ENCODE peak calls at places on chromosomes 3 and 15, in five cellular contexts. One of them, this sample, is unnamed.

GRCh38 chr15:95946241-95946640 is 384.3 kb upstream of the NR2F2 start:
- DNase-seq in WERI-Rb-1: no peak
- DNase-seq in lower lobe of right lung: no peak
- DNase-seq in mesothelial cell of epicardium: no peak
- DNase-seq in GM10248: no peak
- DNase-seq in this sample: no peak

GRCh38 chr3:116148881-116149530 is 296.3 kb downstream of the LSAMP start:
- DNase-seq in WERI-Rb-1: no peak
- DNase-seq in mesothelial cell of epicardium: no peak
- DNase-seq in lower lobe of right lung: no peak
- DNase-seq in GM10248: no peak
- DNase-seq in this sample: no peak

GRCh38 chr3:135215516-135215915 is 420.5 kb downstream of the EPHB1 start:
- DNase-seq in lower lobe of right lung: no peak
- DNase-seq in GM10248: no peak
- DNase-seq in WERI-Rb-1: no peak
- DNase-seq in mesothelial cell of epicardium: no peak
- DNase-seq in this sample: no peak

GRCh38 chr3:44130249-44130648 is 111.4 kb upstream of the TOPAZ1 start:
- DNase-seq in GM10248: no peak
- DNase-seq in mesothelial cell of epicardium: no peak
- DNase-seq in WERI-Rb-1: no peak
- DNase-seq in lower lobe of right lung: no peak
- DNase-seq in this sample: no peak

GRCh38 chr3:7001370-7001769 is 140.5 kb downstream of the GRM7 start:
- DNase-seq in lower lobe of right lung: no peak
- DNase-seq in WERI-Rb-1: no peak
- DNase-seq in mesothelial cell of epicardium: no peak
- DNase-seq in GM10248: no peak
- DNase-seq in this sample: no peak

GRCh38 chr3:69142090-69142489 is 19.7 kb upstream of the LMOD3 start:
- DNase-seq in mesothelial cell of epicardium: no peak
- DNase-seq in GM10248: no peak
- DNase-seq in WERI-Rb-1: no peak
- DNase-seq in lower lobe of right lung: no peak
- DNase-seq in this sample: no peak

GRCh38 chr15:57832183-57832582 is 125.7 kb downstream of the POLR2M start:
- DNase-seq in lower lobe of right lung: no peak
- DNase-seq in WERI-Rb-1: no peak
- DNase-seq in mesothelial cell of epicardium: no peak
- DNase-seq in GM10248: no peak
- DNase-seq in this sample: no peak

GRCh38 chr15:58510715-58511465 is 79.1 kb downstream of the LIPC start:
- DNase-seq in WERI-Rb-1: no peak
- DNase-seq in GM10248: no peak
- DNase-seq in lower lobe of right lung: no peak
- DNase-seq in mesothelial cell of epicardium: no peak
- DNase-seq in this sample: no peak

GRCh38 chr15:95492388-95493070 is 838.0 kb upstream of the NR2F2 start:
- DNase-seq in lower lobe of right lung: no peak
- DNase-seq in GM10248: no peak
- DNase-seq in WERI-Rb-1: no peak
- DNase-seq in mesothelial cell of epicardium: no peak
- DNase-seq in this sample: no peak

GRCh38 chr3:124419303-124419702 is 310.9 kb upstream of the UMPS start:
- DNase-seq in GM10248: no peak
- DNase-seq in WERI-Rb-1: no peak
- DNase-seq in lower lobe of right lung: no peak
- DNase-seq in mesothelial cell of epicardium: no peak
- DNase-seq in this sample: no peak

GRCh38 chr3:153242900-153243299 is 80.9 kb downstream of the RAP2B start:
- DNase-seq in lower lobe of right lung: no peak
- DNase-seq in WERI-Rb-1: no peak
- DNase-seq in GM10248: no peak
- DNase-seq in mesothelial cell of epicardium: no peak
- DNase-seq in this sample: no peak

GRCh38 chr3:141804778-141805639 is 41.8 kb downstream of the GRK7 start:
- DNase-seq in lower lobe of right lung: no peak
- DNase-seq in WERI-Rb-1: no peak
- DNase-seq in GM10248: no peak
- DNase-seq in mesothelial cell of epicardium: no peak
- DNase-seq in this sample: no peak

DNA sequence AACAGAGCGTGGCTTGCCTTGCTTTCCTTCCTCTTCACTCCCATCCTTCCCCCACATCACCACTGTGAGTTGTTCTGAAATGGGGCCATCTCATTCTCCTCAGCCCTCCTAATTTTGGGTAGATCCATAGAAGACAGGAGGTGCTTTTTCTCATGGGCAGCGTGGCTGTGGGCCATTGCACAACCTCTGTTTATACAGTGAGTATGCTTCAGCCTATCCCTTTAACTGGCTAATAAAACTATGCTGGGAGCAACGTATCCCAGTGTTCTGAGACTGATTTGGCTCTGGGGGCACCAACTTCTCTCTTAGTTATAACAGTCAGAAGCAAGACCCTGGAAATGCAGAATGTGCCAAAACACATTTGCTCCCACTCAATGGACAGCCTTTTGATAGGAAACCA is 97.1 kb upstream of the ICE2 start:
- DNase-seq in WERI-Rb-1: no peak
- DNase-seq in lower lobe of right lung: no peak
- DNase-seq in GM10248: no peak
- DNase-seq in mesothelial cell of epicardium: no peak
- DNase-seq in this sample: no peak
- TF ChIP-seq CTCF in WERI-Rb-1: no peak
- TF ChIP-seq CTCF in lower lobe of right lung: no peak
- TF ChIP-seq CTCF in GM10248: no peak
- TF ChIP-seq CTCF in mesothelial cell of epicardium: no peak
- TF ChIP-seq CTCF in this sample: no peak

DNA sequence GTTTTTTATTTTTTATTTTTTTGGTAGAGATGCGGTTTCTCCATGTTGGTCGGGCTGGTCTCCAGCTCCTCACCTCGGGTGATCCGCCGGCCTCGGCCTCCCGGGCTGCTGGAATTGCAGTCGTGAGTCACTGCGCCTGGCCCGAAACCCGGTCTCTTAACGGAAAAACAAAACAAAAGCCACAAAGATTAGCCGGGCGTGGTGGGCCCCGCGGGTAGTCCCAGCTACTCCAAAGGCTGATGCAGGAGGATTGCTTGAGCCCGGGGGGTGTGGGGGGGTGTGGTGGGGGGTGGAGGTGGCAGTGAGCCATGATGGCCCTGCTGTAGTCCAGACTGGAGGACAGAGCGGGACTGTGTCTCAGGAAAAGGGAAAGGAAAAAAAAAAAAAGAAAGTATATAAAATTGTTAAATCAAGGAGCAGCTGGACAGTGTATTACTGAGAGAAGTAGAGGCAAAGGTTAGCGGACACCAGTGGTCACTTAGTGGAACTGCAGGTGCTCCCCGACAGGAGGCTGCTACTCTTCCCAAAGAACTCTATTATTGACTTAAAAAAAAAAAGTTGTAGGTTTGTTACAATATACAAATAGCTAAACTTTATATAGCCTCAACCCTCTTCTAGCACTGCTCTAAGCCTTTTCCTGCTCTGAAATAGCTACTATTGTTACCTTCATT is 30.3 kb upstream of the TUBGCP5 start:
- DNase-seq in GM10248: no peak
- DNase-seq in mesothelial cell of epicardium: no peak
- DNase-seq in WERI-Rb-1: no peak
- DNase-seq in lower lobe of right lung: no peak
- DNase-seq in this sample: no peak
- TF ChIP-seq CTCF in GM10248: no peak
- TF ChIP-seq CTCF in mesothelial cell of epicardium: no peak
- TF ChIP-seq CTCF in WERI-Rb-1: peak
- TF ChIP-seq CTCF in lower lobe of right lung: no peak
- TF ChIP-seq CTCF in this sample: no peak

DNA sequence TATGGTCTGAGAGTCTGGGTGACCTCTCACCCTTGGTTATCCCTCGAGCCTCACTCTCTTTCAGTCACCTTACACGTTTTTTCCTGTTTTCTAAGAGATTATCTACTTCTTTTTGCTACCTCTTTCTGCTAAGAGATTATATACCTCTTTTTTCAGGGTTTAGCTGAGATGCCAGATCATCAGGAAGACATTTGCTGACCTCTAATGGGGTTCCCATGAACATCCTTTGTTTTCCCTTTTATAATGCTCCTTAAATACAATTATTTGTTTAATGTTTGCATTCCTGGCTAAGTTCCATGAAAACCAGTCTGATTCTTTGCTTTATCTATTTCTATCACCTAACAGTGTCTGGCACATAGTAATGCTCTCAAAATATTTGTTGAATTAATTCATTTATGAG is 39.6 kb downstream of the LEKR1 start:
- DNase-seq in mesothelial cell of epicardium: no peak
- DNase-seq in lower lobe of right lung: no peak
- DNase-seq in WERI-Rb-1: no peak
- DNase-seq in GM10248: no peak
- DNase-seq in this sample: no peak
- TF ChIP-seq CTCF in mesothelial cell of epicardium: no peak
- TF ChIP-seq CTCF in lower lobe of right lung: no peak
- TF ChIP-seq CTCF in WERI-Rb-1: no peak
- TF ChIP-seq CTCF in GM10248: no peak
- TF ChIP-seq CTCF in this sample: no peak

GRCh38 chr3:18982920-18983319 is 165.4 kb upstream of the KCNH8 start:
- DNase-seq in mesothelial cell of epicardium: no peak
- DNase-seq in lower lobe of right lung: no peak
- DNase-seq in GM10248: no peak
- DNase-seq in WERI-Rb-1: no peak
- DNase-seq in this sample: no peak

GRCh38 chr3:18987070-18987469 is 161.2 kb upstream of the KCNH8 start:
- DNase-seq in mesothelial cell of epicardium: no peak
- DNase-seq in WERI-Rb-1: no peak
- DNase-seq in lower lobe of right lung: no peak
- DNase-seq in GM10248: no peak
- DNase-seq in this sample: no peak

GRCh38 chr3:18989237-18989812 is 159.0 kb upstream of the KCNH8 start:
- DNase-seq in WERI-Rb-1: no peak
- DNase-seq in mesothelial cell of epicardium: no peak
- DNase-seq in GM10248: no peak
- DNase-seq in lower lobe of right lung: no peak
- DNase-seq in this sample: no peak

GRCh38 chr3:18987862-18988447 is 160.4 kb upstream of the KCNH8 start:
- DNase-seq in mesothelial cell of epicardium: no peak
- DNase-seq in GM10248: no peak
- DNase-seq in WERI-Rb-1: no peak
- DNase-seq in lower lobe of right lung: no peak
- DNase-seq in this sample: no peak

DNA sequence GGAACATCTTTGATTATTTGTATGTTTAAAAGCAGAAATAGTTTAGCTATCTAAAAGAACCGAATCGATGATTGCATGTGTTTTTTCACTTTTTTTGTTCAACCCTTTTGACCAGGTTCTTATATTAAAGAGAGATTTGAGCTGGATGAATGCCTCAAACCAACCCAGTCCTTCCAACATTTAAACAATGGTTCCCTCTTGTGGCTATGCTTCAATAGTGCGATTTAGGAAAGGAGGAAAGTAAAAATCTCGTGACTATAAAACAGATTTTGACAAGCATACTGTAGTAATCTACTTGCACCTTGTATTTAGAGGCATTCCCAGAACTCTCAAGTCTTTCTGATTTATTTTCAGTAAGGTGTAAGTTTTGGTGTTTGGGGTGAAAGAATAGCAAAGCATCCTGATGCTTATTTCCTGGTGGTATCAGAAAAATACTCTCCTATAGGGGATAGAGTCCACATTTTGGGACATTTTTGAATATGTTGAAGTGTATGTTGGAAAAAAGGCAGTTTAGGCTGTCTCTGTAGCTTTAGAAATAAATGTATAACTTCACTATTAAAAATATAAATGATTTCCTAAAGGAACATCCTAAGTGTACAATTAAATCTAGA is 159.6 kb upstream of the KCNH8 start:
- DNase-seq in GM10248: no peak
- DNase-seq in WERI-Rb-1: no peak
- DNase-seq in mesothelial cell of epicardium: no peak
- DNase-seq in lower lobe of right lung: no peak
- DNase-seq in this sample: no peak
- TF ChIP-seq CTCF in GM10248: peak
- TF ChIP-seq CTCF in WERI-Rb-1: peak
- TF ChIP-seq CTCF in mesothelial cell of epicardium: peak
- TF ChIP-seq CTCF in lower lobe of right lung: peak
- TF ChIP-seq CTCF in this sample: peak

GRCh38 chr3:121153851-121154250 is 245.8 kb downstream of the STXBP5L start:
- DNase-seq in mesothelial cell of epicardium: no peak
- DNase-seq in lower lobe of right lung: no peak
- DNase-seq in WERI-Rb-1: no peak
- DNase-seq in GM10248: no peak
- DNase-seq in this sample: no peak

GRCh38 chr3:121155023-121155422 is 247.0 kb downstream of the STXBP5L start:
- DNase-seq in WERI-Rb-1: no peak
- DNase-seq in GM10248: no peak
- DNase-seq in mesothelial cell of epicardium: no peak
- DNase-seq in lower lobe of right lung: no peak
- DNase-seq in this sample: no peak

DNA sequence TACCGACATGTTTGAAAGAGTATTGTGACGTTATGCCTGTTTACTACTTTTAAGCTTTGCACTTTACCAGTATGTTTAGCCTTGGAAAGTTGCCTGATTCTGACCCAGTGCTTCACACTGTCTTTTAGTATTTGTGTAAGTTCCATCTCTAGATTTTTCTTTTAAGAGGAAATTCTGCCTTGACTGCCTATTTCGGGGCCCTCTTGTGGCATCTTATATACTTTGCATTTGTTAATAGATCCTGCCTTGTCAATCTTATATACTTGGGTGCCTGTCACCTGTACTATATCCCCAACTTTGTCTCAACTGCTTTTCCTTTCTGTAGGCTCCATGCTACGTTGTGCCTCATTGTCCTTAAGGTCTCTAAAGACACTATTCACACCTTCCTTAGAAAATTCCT is 244.6 kb downstream of the STXBP5L start:
- DNase-seq in mesothelial cell of epicardium: no peak
- DNase-seq in GM10248: no peak
- DNase-seq in WERI-Rb-1: no peak
- DNase-seq in lower lobe of right lung: no peak
- DNase-seq in this sample: no peak
- TF ChIP-seq CTCF in mesothelial cell of epicardium: no peak
- TF ChIP-seq CTCF in GM10248: no peak
- TF ChIP-seq CTCF in WERI-Rb-1: peak
- TF ChIP-seq CTCF in lower lobe of right lung: no peak
- TF ChIP-seq CTCF in this sample: peak